ENCODE peak calls at places on chromosomes 4 and X, in eight cellular contexts. T, F, K, L, C, Q, Y and W are unnamed samples.

GRCh38 chr4:7002336-7002735 is 40.8 kb upstream of the TADA2B start:
- DNase-seq in T (no peak), F (no peak), K (no peak), L (no peak), C (no peak), Q (no peak), Y (no peak), W (no peak)

GRCh38 chrX:39158801-39159657 is 357.8 kb downstream of the MID1IP1 start:
- DNase-seq in T (no peak), F (no peak), K (no peak), L (peak), C (no peak), Q (no peak), Y (no peak), W (no peak)

GRCh38 chrX:48569958-48570357 is 4.3 kb upstream of the RBM3 start:
- DNase-seq in T (peak), F (no peak), K (peak), L (no peak), C (no peak), Q (no peak), Y (no peak), W (peak)

GRCh38 chr4:87644286-87644685 is 5.8 kb upstream of the DMP1 start:
- DNase-seq in T (no peak), F (no peak), K (no peak), L (no peak), C (no peak), Q (no peak), Y (no peak), W (no peak)

GRCh38 chr4:78569291-78569821 is 17.8 kb downstream of the ANXA3 start:
- DNase-seq in T (no peak), F (no peak), K (no peak), L (peak), C (no peak), Q (no peak), Y (no peak), W (no peak)

GRCh38 chr4:338759-339097 is 1.1 kb downstream of the ZNF141 start:
- DNase-seq in T (peak), F (peak), K (no peak), L (no peak), C (no peak), Q (no peak), Y (no peak), W (no peak)

GRCh38 chrX:73127700-73128241 is 48.5 kb upstream of the PABPC1L2A start:
- DNase-seq in T (no peak), F (peak), K (no peak), L (no peak), C (no peak), Q (peak), Y (no peak), W (peak)

GRCh38 chr4:61011051-61011450 is 189.1 kb upstream of the ADGRL3 start:
- DNase-seq in T (no peak), F (no peak), K (no peak), L (peak), C (no peak), Q (no peak), Y (no peak), W (no peak)

GRCh38 chrX:1425381-1425780 is 27.3 kb downstream of the ASMTL start:
- DNase-seq in T (no peak), F (no peak), K (no peak), L (no peak), C (no peak), Q (no peak), Y (no peak), W (no peak)

GRCh38 chr4:89284828-89285227 is 22.8 kb downstream of the GPRIN3 start:
- DNase-seq in T (peak), F (no peak), K (no peak), L (no peak), C (no peak), Q (no peak), Y (no peak), W (peak)

GRCh38 chr4:17103231-17103630 is 204.8 kb upstream of the LDB2 start:
- DNase-seq in T (no peak), F (no peak), K (no peak), L (peak), C (no peak), Q (no peak), Y (no peak), W (peak)

GRCh38 chrX:151776936-151777335 is 42.4 kb downstream of the CNGA2 start:
- DNase-seq in T (no peak), F (no peak), K (no peak), L (no peak), C (no peak), Q (no peak), Y (no peak), W (no peak)

GRCh38 chr4:87849612-87850011 is 16.8 kb downstream of the MEPE start:
- DNase-seq in T (no peak), F (peak), K (no peak), L (peak), C (no peak), Q (peak), Y (no peak), W (no peak)

GRCh38 chrX:74526786-74527185 is 87.6 kb downstream of the RLIM start:
- DNase-seq in T (no peak), F (no peak), K (no peak), L (no peak), C (no peak), Q (no peak), Y (no peak), W (no peak)

GRCh38 chr4:38365748-38366310 is 298.2 kb upstream of the KLF3 start:
- DNase-seq in T (no peak), F (no peak), K (no peak), L (no peak), C (no peak), Q (no peak), Y (no peak), W (no peak)

GRCh38 chr4:163681208-163681821 is 186.8 kb downstream of the TMA16 start:
- DNase-seq in T (peak), F (peak), K (peak), L (peak), C (no peak), Q (peak), Y (peak), W (peak)

GRCh38 chr4:43547560-43547959 is 655.0 kb downstream of the GRXCR1 start:
- DNase-seq in T (no peak), F (no peak), K (no peak), L (no peak), C (no peak), Q (peak), Y (no peak), W (no peak)

GRCh38 chrX:38570396-38570795 is 9.1 kb downstream of the TSPAN7 start:
- DNase-seq in T (no peak), F (no peak), K (no peak), L (no peak), C (no peak), Q (no peak), Y (no peak), W (no peak)

GRCh38 chr4:91108751-91109150 is 981.6 kb downstream of the CCSER1 start:
- DNase-seq in T (no peak), F (no peak), K (no peak), L (no peak), C (no peak), Q (no peak), Y (no peak), W (no peak)

GRCh38 chrX:37652053-37652452 is 33.5 kb upstream of the XK start:
- DNase-seq in T (no peak), F (no peak), K (no peak), L (no peak), C (no peak), Q (no peak), Y (no peak), W (no peak)

GRCh38 chr4:79934660-79935059 is 138.4 kb downstream of the ANTXR2 start:
- DNase-seq in T (no peak), F (no peak), K (no peak), L (no peak), C (no peak), Q (no peak), Y (no peak), W (no peak)

GRCh38 chr4:78480286-78480685 is 71.3 kb upstream of the ANXA3 start:
- DNase-seq in T (no peak), F (no peak), K (no peak), L (no peak), C (no peak), Q (no peak), Y (no peak), W (no peak)

GRCh38 chr4:158067646-158068045 is 105.2 kb downstream of the GASK1B start:
- DNase-seq in T (no peak), F (no peak), K (no peak), L (no peak), C (no peak), Q (no peak), Y (no peak), W (no peak)

GRCh38 chr4:99610605-99611172 is 36.1 kb downstream of the MTTP start:
- DNase-seq in T (no peak), F (no peak), K (no peak), L (peak), C (no peak), Q (no peak), Y (no peak), W (no peak)

GRCh38 chr4:7822858-7823257 is 116.8 kb downstream of the AFAP1 start:
- DNase-seq in T (no peak), F (no peak), K (no peak), L (no peak), C (no peak), Q (no peak), Y (no peak), W (no peak)

GRCh38 chrX:141701081-141701480 is 2.5 kb upstream of the SPANXD start:
- DNase-seq in T (no peak), F (no peak), K (no peak), L (no peak), C (no peak), Q (no peak), Y (no peak), W (no peak)

GRCh38 chrX:31353095-31353494 is 281.3 kb upstream of the FTHL17 start:
- DNase-seq in T (no peak), F (no peak), K (no peak), L (peak), C (no peak), Q (no peak), Y (no peak), W (no peak)